ENCODE peak calls at places on chromosomes 16 and 17, in four cellular contexts. W, E, C and F are unnamed samples.

GRCh38 chr17:7740481-7741001 is 23.0 kb downstream of the DNAH2 start:
- DNase-seq in W (no peak), C (no peak), E (no peak), F (no peak)

GRCh38 chr17:77107506-77108433 is 33.0 kb upstream of the SEC14L1 start:
- DNase-seq in C (no peak), E (no peak), W (no peak), F (no peak)

GRCh38 chr17:81710514-81711308 is 1.4 kb upstream of the SLC25A10 start:
- DNase-seq in W (no peak), C (no peak), E (no peak), F (no peak)

GRCh38 chr17:17745476-17746455 is 64.5 kb downstream of the RAI1 start:
- DNase-seq in W (no peak), E (no peak), C (no peak), F (no peak)

GRCh38 chr17:77281024-77281903 is 140.5 kb downstream of the SEC14L1 start:
- DNase-seq in W (peak; percentile 29), C (peak; percentile 56), E (peak; percentile 82), F (no peak)

GRCh38 chr17:32281011-32281451 is 15.4 kb downstream of the RHBDL3 start:
- DNase-seq in E (no peak), C (no peak), W (peak; percentile 75), F (no peak)

GRCh38 chr16:50531359-50531758 is 16.8 kb upstream of the NKD1 start:
- DNase-seq in W (no peak), C (no peak), E (no peak), F (no peak)

GRCh38 chr17:59456923-59457615 is 108.3 kb upstream of the DHX40 start:
- DNase-seq in W (no peak), E (no peak), C (no peak), F (no peak)

GRCh38 chr17:31067699-31068184 is 27.0 kb upstream of the NF1 start:
- DNase-seq in C (no peak), E (no peak), W (no peak), F (no peak)

GRCh38 chr16:14284930-14285541 is 213.9 kb downstream of the MRTFB start:
- DNase-seq in W (no peak), C (no peak), E (no peak), F (no peak)
- TF ChIP-seq CTCF in W (peak; percentile 4), C (no peak), E (peak; percentile 68), F (no peak)

DNA sequence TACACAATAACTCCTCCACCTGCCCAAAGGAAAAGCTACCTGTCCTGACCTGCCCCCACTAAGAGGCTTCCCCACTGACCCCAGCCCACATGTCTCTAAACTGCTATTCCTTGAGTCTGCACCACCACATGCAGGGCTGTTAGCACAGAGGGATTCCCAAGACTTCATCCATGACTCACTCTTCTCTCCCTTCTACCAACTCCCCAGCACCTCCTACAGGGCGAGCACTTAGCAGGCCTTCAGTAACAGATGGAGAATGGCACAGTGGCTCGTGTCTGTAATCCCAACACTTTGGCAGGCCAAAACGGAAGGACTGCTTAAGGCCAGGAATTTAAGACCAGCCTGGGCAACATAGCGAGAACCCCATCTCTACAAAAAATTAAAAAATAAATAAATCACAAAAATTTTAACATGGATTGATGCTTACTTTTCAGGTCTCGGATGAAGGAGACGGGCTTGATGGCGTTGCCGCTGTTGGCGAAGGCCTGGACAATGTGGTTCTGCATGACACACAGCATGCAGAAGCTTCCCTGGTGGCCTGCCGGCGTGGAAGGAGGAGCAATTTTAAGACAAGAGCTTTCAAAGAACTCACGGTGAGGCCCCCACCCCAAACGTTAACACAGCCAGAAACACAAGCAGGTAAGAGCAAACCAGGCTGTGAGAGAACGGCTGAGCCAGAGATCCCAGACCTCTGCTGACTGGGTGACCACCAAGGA is 12.0 kb downstream of the USP36 start:
- DNase-seq in C (no peak), W (no peak), E (no peak), F (no peak)
- TF ChIP-seq CTCF in C (no peak), W (no peak), E (peak; percentile 31), F (no peak)

DNA sequence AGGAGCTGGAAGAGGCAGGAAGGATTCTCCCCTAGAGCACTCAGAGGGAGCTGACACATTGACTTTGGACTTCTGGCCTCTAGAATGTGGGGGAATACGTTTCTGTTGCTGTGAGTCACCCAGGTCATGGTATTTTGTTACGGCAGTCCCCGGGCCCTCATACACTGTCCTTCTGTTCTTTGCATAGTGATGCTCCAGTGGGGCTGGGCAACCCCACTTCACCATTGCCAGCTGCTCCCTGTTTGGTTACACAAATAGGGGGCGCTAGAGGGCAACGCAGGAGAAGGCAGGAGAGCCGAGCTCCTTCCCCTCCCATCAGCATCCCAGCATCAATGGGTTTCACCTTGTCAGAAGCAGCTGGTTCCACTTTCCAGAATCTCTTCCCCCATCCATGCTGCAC is 257.7 kb upstream of the FOXF1 start:
- DNase-seq in C (no peak), W (no peak), E (no peak), F (no peak)
- TF ChIP-seq CTCF in C (no peak), W (peak; percentile 31), E (peak; percentile 21), F (no peak)

GRCh38 chr16:77662241-77662640 is 60.1 kb upstream of the NUDT7 start:
- DNase-seq in W (no peak), C (no peak), E (no peak), F (no peak)

GRCh38 chr16:77657016-77657415 is 65.3 kb upstream of the NUDT7 start:
- DNase-seq in C (no peak), E (no peak), W (no peak), F (no peak)

GRCh38 chr16:77663711-77664110 is 58.6 kb upstream of the NUDT7 start:
- DNase-seq in C (no peak), E (no peak), W (no peak), F (no peak)

GRCh38 chr16:77660311-77660710 is 62.0 kb upstream of the NUDT7 start:
- DNase-seq in W (no peak), C (no peak), E (no peak), F (no peak)
- TF ChIP-seq CTCF in W (peak; percentile 24), C (peak; percentile 59), E (peak; percentile 78), F (no peak)

GRCh38 chr16:28492511-28492910 is 637 bp upstream of the CLN3 start:
- DNase-seq in W (no peak), E (no peak), C (no peak), F (no peak)

GRCh38 chr16:28494141-28494851 is at the start of gene APOBR:
- DNase-seq in C (no peak), W (peak; percentile 46), E (no peak), F (no peak)

GRCh38 chr16:28495098-28495793 is 803 bp downstream of the APOBR start:
- DNase-seq in C (no peak), W (no peak), E (no peak), F (no peak)

GRCh38 chr16:28491970-28492474 is at the start of gene CLN3:
- DNase-seq in C (peak; percentile 69), W (peak; percentile 94), E (peak; percentile 90), F (peak; percentile 75)

DNA sequence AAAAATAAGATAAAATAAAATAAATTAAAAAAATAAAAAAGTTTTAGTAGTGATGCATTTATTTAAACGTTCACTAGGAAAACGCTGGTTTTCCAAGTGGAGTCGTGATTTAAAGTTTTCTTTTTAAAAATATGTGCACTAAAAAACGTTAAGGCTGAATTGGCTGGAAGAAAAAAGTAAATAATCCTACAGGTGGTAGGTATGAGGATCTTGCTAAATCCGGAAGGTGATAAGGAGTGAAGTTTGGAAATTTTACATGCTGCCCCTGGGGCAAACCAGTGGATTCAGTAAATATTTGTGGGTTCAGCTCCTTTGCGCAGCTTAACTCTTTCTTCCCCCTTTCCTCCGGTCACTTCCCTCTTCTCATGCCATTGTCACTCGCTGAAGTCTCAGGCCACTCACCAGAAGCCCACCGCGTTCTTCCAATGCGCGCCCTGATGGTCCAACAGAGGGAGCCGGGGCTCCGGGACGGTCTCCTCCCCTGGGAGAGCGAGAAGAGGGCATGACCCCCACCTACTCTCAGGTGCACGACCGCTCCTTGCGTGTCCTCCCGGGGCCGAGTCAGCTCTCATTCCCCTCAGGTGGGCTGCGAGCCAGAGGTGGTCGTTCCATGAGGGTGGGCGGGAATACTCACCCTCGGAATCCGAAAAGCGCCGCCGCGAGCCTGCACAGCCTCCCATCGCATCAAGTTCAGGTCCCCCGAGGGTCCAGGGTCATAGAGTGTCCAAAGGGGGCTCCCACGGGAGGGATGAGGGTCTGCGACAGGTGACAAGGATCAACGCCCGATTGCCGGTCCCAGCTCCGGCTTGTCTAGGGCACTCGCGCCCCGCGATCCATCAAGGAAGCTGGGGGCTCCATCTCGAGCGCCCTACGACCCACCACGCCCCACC is 549 bp downstream of the CLN3 start:
- DNase-seq in W (peak; percentile 37), E (no peak), C (no peak), F (no peak)
- TF ChIP-seq CTCF in W (no peak), E (no peak), C (no peak), F (no peak)